ENCODE peak calls at places on chromosomes 6 and 20, in nine cellular contexts. One of them, this sample, is unnamed.

GRCh38 chr20:3820901-3821727 is 767 bp downstream of the AP5S1 start:
- DNase-seq in putamen: no peak
- DNase-seq in GDM1: no peak
- DNase-seq in T-cell: no peak
- DNase-seq in ACHN: no peak
- DNase-seq in H9: no peak
- DNase-seq in HepG2: no peak
- DNase-seq in stimulated activated CD8-positive, alpha-beta memory T cell treated with anti-CD3 and anti-CD28 coated beads, Interleukin-4, amount 100 ng/mL, for 24 hours: no peak
- DNase-seq in mucosa of descending colon: no peak
- DNase-seq in this sample: no peak

GRCh38 chr20:17961600-17961965 is 7.0 kb downstream of the SNX5 start:
- DNase-seq in putamen: no peak
- DNase-seq in GDM1: no peak
- DNase-seq in T-cell: no peak
- DNase-seq in ACHN: no peak
- DNase-seq in H9: no peak
- DNase-seq in HepG2: no peak
- DNase-seq in stimulated activated CD8-positive, alpha-beta memory T cell treated with anti-CD3 and anti-CD28 coated beads, Interleukin-4, amount 100 ng/mL, for 24 hours: no peak
- DNase-seq in mucosa of descending colon: no peak
- DNase-seq in this sample: no peak

GRCh38 chr6:33207569-33208088 is 671 bp upstream of the RING1 start:
- DNase-seq in putamen: no peak
- DNase-seq in GDM1: no peak
- DNase-seq in T-cell: no peak
- DNase-seq in ACHN: peak; percentile 58
- DNase-seq in H9: no peak
- DNase-seq in HepG2: no peak
- DNase-seq in stimulated activated CD8-positive, alpha-beta memory T cell treated with anti-CD3 and anti-CD28 coated beads, Interleukin-4, amount 100 ng/mL, for 24 hours: no peak
- DNase-seq in mucosa of descending colon: peak; percentile 77
- DNase-seq in this sample: peak; percentile 49

GRCh38 chr20:4375881-4376280 is 345.8 kb upstream of the PRND start:
- DNase-seq in putamen: peak; percentile 62
- DNase-seq in GDM1: peak; percentile 89
- DNase-seq in T-cell: no peak
- DNase-seq in ACHN: no peak
- DNase-seq in H9: no peak
- DNase-seq in HepG2: no peak
- DNase-seq in stimulated activated CD8-positive, alpha-beta memory T cell treated with anti-CD3 and anti-CD28 coated beads, Interleukin-4, amount 100 ng/mL, for 24 hours: no peak
- DNase-seq in mucosa of descending colon: no peak
- DNase-seq in this sample: no peak

GRCh38 chr6:43334466-43335095 is 26.0 kb upstream of the CRIP3 start:
- DNase-seq in putamen: no peak
- DNase-seq in GDM1: peak; percentile 2
- DNase-seq in T-cell: no peak
- DNase-seq in ACHN: peak; percentile 75
- DNase-seq in H9: peak; percentile 36
- DNase-seq in HepG2: peak; percentile 66
- DNase-seq in stimulated activated CD8-positive, alpha-beta memory T cell treated with anti-CD3 and anti-CD28 coated beads, Interleukin-4, amount 100 ng/mL, for 24 hours: no peak
- DNase-seq in mucosa of descending colon: no peak
- DNase-seq in this sample: peak; percentile 82

GRCh38 chr20:19015326-19015725 is 197.1 kb upstream of the SLC24A3 start:
- DNase-seq in putamen: no peak
- DNase-seq in GDM1: no peak
- DNase-seq in T-cell: no peak
- DNase-seq in ACHN: no peak
- DNase-seq in H9: no peak
- DNase-seq in HepG2: no peak
- DNase-seq in stimulated activated CD8-positive, alpha-beta memory T cell treated with anti-CD3 and anti-CD28 coated beads, Interleukin-4, amount 100 ng/mL, for 24 hours: no peak
- DNase-seq in mucosa of descending colon: no peak
- DNase-seq in this sample: no peak

GRCh38 chr6:162099685-162100084 is 627.9 kb downstream of the PRKN start:
- DNase-seq in putamen: no peak
- DNase-seq in GDM1: no peak
- DNase-seq in T-cell: no peak
- DNase-seq in ACHN: peak; percentile 62
- DNase-seq in H9: no peak
- DNase-seq in HepG2: peak; percentile 42
- DNase-seq in stimulated activated CD8-positive, alpha-beta memory T cell treated with anti-CD3 and anti-CD28 coated beads, Interleukin-4, amount 100 ng/mL, for 24 hours: no peak
- DNase-seq in mucosa of descending colon: no peak
- DNase-seq in this sample: no peak

GRCh38 chr6:474454-475185 is 83.1 kb downstream of the IRF4 start:
- DNase-seq in putamen: no peak
- DNase-seq in GDM1: peak; percentile 70
- DNase-seq in T-cell: peak; percentile 79
- DNase-seq in ACHN: no peak
- DNase-seq in H9: no peak
- DNase-seq in HepG2: no peak
- DNase-seq in stimulated activated CD8-positive, alpha-beta memory T cell treated with anti-CD3 and anti-CD28 coated beads, Interleukin-4, amount 100 ng/mL, for 24 hours: peak; percentile 67
- DNase-seq in mucosa of descending colon: peak; percentile 50
- DNase-seq in this sample: peak; percentile 51

GRCh38 chr6:79193971-79194370 is 40.5 kb downstream of the HMGN3 start:
- DNase-seq in putamen: no peak
- DNase-seq in GDM1: no peak
- DNase-seq in T-cell: no peak
- DNase-seq in ACHN: no peak
- DNase-seq in H9: no peak
- DNase-seq in HepG2: no peak
- DNase-seq in stimulated activated CD8-positive, alpha-beta memory T cell treated with anti-CD3 and anti-CD28 coated beads, Interleukin-4, amount 100 ng/mL, for 24 hours: no peak
- DNase-seq in mucosa of descending colon: no peak
- DNase-seq in this sample: no peak

GRCh38 chr6:15346315-15346714 is 100.4 kb downstream of the JARID2 start:
- DNase-seq in putamen: no peak
- DNase-seq in GDM1: no peak
- DNase-seq in T-cell: no peak
- DNase-seq in ACHN: no peak
- DNase-seq in H9: no peak
- DNase-seq in HepG2: no peak
- DNase-seq in stimulated activated CD8-positive, alpha-beta memory T cell treated with anti-CD3 and anti-CD28 coated beads, Interleukin-4, amount 100 ng/mL, for 24 hours: no peak
- DNase-seq in mucosa of descending colon: no peak
- DNase-seq in this sample: no peak

GRCh38 chr20:51434556-51435256 is 107.8 kb downstream of the NFATC2 start:
- DNase-seq in putamen: no peak
- DNase-seq in GDM1: no peak
- DNase-seq in T-cell: no peak
- DNase-seq in ACHN: no peak
- DNase-seq in H9: no peak
- DNase-seq in HepG2: no peak
- DNase-seq in stimulated activated CD8-positive, alpha-beta memory T cell treated with anti-CD3 and anti-CD28 coated beads, Interleukin-4, amount 100 ng/mL, for 24 hours: no peak
- DNase-seq in mucosa of descending colon: no peak
- DNase-seq in this sample: no peak

GRCh38 chr20:24950128-24950835 is 1.2 kb downstream of the CST7 start:
- DNase-seq in putamen: no peak
- DNase-seq in GDM1: no peak
- DNase-seq in T-cell: no peak
- DNase-seq in ACHN: no peak
- DNase-seq in H9: peak; percentile 22
- DNase-seq in HepG2: no peak
- DNase-seq in stimulated activated CD8-positive, alpha-beta memory T cell treated with anti-CD3 and anti-CD28 coated beads, Interleukin-4, amount 100 ng/mL, for 24 hours: no peak
- DNase-seq in mucosa of descending colon: peak; percentile 28
- DNase-seq in this sample: no peak

GRCh38 chr20:10115021-10115420 is 80.2 kb downstream of the ANKEF1 start:
- DNase-seq in putamen: no peak
- DNase-seq in GDM1: no peak
- DNase-seq in T-cell: no peak
- DNase-seq in ACHN: peak; percentile 34
- DNase-seq in H9: no peak
- DNase-seq in HepG2: no peak
- DNase-seq in stimulated activated CD8-positive, alpha-beta memory T cell treated with anti-CD3 and anti-CD28 coated beads, Interleukin-4, amount 100 ng/mL, for 24 hours: no peak
- DNase-seq in mucosa of descending colon: no peak
- DNase-seq in this sample: no peak

GRCh38 chr20:63657260-63657936 is 714 bp upstream of the RTEL1 start:
- DNase-seq in putamen: no peak
- DNase-seq in GDM1: no peak
- DNase-seq in T-cell: no peak
- DNase-seq in ACHN: no peak
- DNase-seq in H9: no peak
- DNase-seq in HepG2: no peak
- DNase-seq in stimulated activated CD8-positive, alpha-beta memory T cell treated with anti-CD3 and anti-CD28 coated beads, Interleukin-4, amount 100 ng/mL, for 24 hours: no peak
- DNase-seq in mucosa of descending colon: peak; percentile 36
- DNase-seq in this sample: no peak

GRCh38 chr20:9408422-9409300 is 105.7 kb upstream of the LAMP5 start:
- DNase-seq in putamen: no peak
- DNase-seq in GDM1: no peak
- DNase-seq in T-cell: no peak
- DNase-seq in ACHN: peak; percentile 31
- DNase-seq in H9: no peak
- DNase-seq in HepG2: no peak
- DNase-seq in stimulated activated CD8-positive, alpha-beta memory T cell treated with anti-CD3 and anti-CD28 coated beads, Interleukin-4, amount 100 ng/mL, for 24 hours: no peak
- DNase-seq in mucosa of descending colon: no peak
- DNase-seq in this sample: no peak

This sample was measured in small intestine.